ENCODE peak calls at places on chromosomes 3 and 15, in ten cellular contexts. Y, J, V, W, C, M, Q, F, K and Z are unnamed samples.

GRCh38 chr15:19987389-19988048 is 554.1 kb downstream of the GOLGA6L6 start:
- DNase-seq in V (no peak), W (no peak), Y (no peak), K (no peak), F (no peak), J (no peak), M (no peak), Q (no peak), C (no peak), Z (no peak)

GRCh38 chr15:85973584-85974347 is 105.9 kb upstream of the AGBL1 start:
- DNase-seq in C (peak), Y (no peak), W (no peak), Q (no peak), F (no peak), M (no peak), V (no peak), J (no peak), K (no peak), Z (no peak)

GRCh38 chr3:80688814-80689213 is 921.0 kb upstream of the ROBO1 start:
- DNase-seq in J (no peak), K (no peak), C (no peak), F (peak), W (peak), Q (no peak), Y (no peak), V (no peak), M (no peak), Z (no peak)

GRCh38 chr15:90394074-90394473 is 6.0 kb downstream of the IQGAP1 start:
- DNase-seq in M (no peak), F (no peak), K (no peak), C (no peak), Y (no peak), Q (peak), J (no peak), V (no peak), W (no peak), Z (no peak)

GRCh38 chr15:69834256-69834655 is 263.5 kb downstream of the TLE3 start:
- DNase-seq in V (no peak), Y (no peak), F (no peak), K (no peak), C (no peak), W (no peak), M (no peak), Q (no peak), J (no peak), Z (no peak)

GRCh38 chr3:61846488-61846887 is 285.1 kb downstream of the PTPRG start:
- DNase-seq in F (no peak), V (no peak), Y (no peak), W (no peak), Q (no peak), J (no peak), M (no peak), K (no peak), C (no peak), Z (no peak)

GRCh38 chr3:89740881-89741177 is 633.4 kb downstream of the EPHA3 start:
- DNase-seq in Y (no peak), J (no peak), M (no peak), F (no peak), V (no peak), C (no peak), Q (no peak), W (peak), K (no peak), Z (no peak)

GRCh38 chr3:16943857-16944256 is 59.1 kb downstream of the PLCL2 start:
- DNase-seq in J (no peak), V (no peak), M (no peak), W (no peak), Y (no peak), K (no peak), F (no peak), C (no peak), Q (no peak), Z (no peak)

GRCh38 chr15:78389356-78389755 is 48.7 kb upstream of the IREB2 start:
- DNase-seq in F (no peak), V (peak), J (no peak), W (no peak), C (no peak), Y (no peak), Q (no peak), M (no peak), K (no peak), Z (no peak)

GRCh38 chr3:45506084-45506483 is 88.5 kb upstream of the LIMD1 start:
- DNase-seq in Q (no peak), V (no peak), F (no peak), J (no peak), M (no peak), K (no peak), W (no peak), Y (no peak), C (no peak), Z (no peak)

GRCh38 chr3:52784021-52784621 is 6.7 kb downstream of the ITIH1 start:
- DNase-seq in F (no peak), Q (no peak), J (no peak), C (peak), K (no peak), V (no peak), W (no peak), Y (peak), M (no peak), Z (no peak)

GRCh38 chr15:42045211-42045615 is 24.4 kb upstream of the PLA2G4E start:
- DNase-seq in V (no peak), J (no peak), Q (no peak), M (no peak), F (no peak), W (peak), Y (no peak), C (no peak), K (no peak), Z (no peak)

GRCh38 chr3:106349191-106349881 is 480.5 kb upstream of the CBLB start:
- DNase-seq in K (no peak), M (no peak), W (no peak), C (no peak), F (peak), Q (no peak), Y (no peak), V (no peak), J (no peak), Z (no peak)

GRCh38 chr3:185082149-185082548 is 70.7 kb downstream of the C3orf70 start:
- DNase-seq in K (no peak), F (no peak), Y (no peak), Q (no peak), W (no peak), M (no peak), J (no peak), C (no peak), V (no peak), Z (no peak)

GRCh38 chr3:70298385-70298784 is 14.1 kb downstream of the MDFIC2 start:
- DNase-seq in C (no peak), W (peak), M (no peak), Q (no peak), K (no peak), Y (no peak), V (no peak), F (peak), J (no peak), Z (no peak)

GRCh38 chr15:96183927-96184266 is 146.6 kb upstream of the NR2F2 start:
- DNase-seq in Y (no peak), Q (no peak), C (no peak), J (no peak), M (no peak), K (no peak), F (no peak), V (no peak), W (no peak), Z (no peak)

GRCh38 chr3:25581335-25581734 is 83.4 kb downstream of the TOP2B start:
- DNase-seq in W (no peak), J (no peak), V (no peak), Q (no peak), F (no peak), Y (no peak), M (no peak), K (no peak), C (no peak), Z (no peak)

GRCh38 chr3:32313723-32314473 is 75.4 kb downstream of the CMTM8 start:
- DNase-seq in W (no peak), F (peak), Q (no peak), J (no peak), C (no peak), Y (no peak), K (no peak), M (peak), V (no peak), Z (no peak)

GRCh38 chr3:47016934-47017435 is 37.5 kb downstream of the NBEAL2 start:
- DNase-seq in J (peak), Y (no peak), K (peak), C (no peak), F (peak), M (no peak), V (peak), Q (no peak), W (peak), Z (no peak)

GRCh38 chr3:31695280-31696008 is 162.7 kb downstream of the STT3B start:
- DNase-seq in K (no peak), M (no peak), C (no peak), Q (peak), J (no peak), W (no peak), V (no peak), Y (no peak), F (no peak), Z (no peak)

GRCh38 chr3:39118079-39118478 is 10.6 kb downstream of the TTC21A start:
- DNase-seq in C (no peak), J (no peak), V (no peak), Q (no peak), Y (no peak), K (no peak), W (no peak), F (no peak), M (no peak), Z (no peak)

GRCh38 chr15:79035111-79035601 is 55.4 kb downstream of the RASGRF1 start:
- DNase-seq in Y (no peak), M (peak), V (no peak), J (no peak), C (no peak), K (no peak), W (no peak), F (no peak), Q (no peak), Z (no peak)

GRCh38 chr15:64052925-64053491 is 6.7 kb upstream of the DAPK2 start:
- DNase-seq in M (no peak), V (no peak), C (no peak), K (no peak), W (no peak), J (no peak), Q (no peak), Y (no peak), F (no peak), Z (no peak)

GRCh38 chr15:70504305-70504951 is 258.9 kb downstream of the UACA start:
- DNase-seq in Y (peak), Q (peak), K (peak), F (no peak), M (no peak), C (peak), W (peak), J (no peak), V (no peak), Z (peak)

DNA sequence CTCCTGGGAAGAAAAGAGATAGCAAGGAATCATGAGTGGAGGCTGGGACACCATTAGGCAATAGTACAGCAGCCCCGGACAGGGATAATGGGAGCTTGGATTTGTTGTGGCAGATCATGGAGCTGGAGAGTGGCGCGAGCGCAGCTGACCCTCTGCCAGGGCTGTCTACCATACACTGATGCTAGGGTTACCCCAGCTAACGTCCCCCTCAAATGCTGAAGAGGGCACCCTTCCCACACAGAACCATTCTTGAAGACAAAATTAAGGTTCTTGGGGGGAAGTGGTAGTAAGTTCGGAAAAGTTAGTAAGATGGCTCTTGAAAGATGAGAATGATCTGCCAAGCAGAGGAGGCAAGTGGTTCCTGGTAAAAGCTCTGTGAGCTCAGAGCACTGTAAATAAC is 61.1 kb downstream of the ST3GAL6 start:
- DNase-seq in F (no peak), W (no peak), J (no peak), K (no peak), M (no peak), V (no peak), C (no peak), Y (no peak), Q (no peak), Z (no peak)
- TF ChIP-seq CTCF in F (peak), W (peak), J (no peak), K (no peak), M (no peak), V (peak), C (no peak), Y (no peak), Q (no peak), Z (peak)

DNA sequence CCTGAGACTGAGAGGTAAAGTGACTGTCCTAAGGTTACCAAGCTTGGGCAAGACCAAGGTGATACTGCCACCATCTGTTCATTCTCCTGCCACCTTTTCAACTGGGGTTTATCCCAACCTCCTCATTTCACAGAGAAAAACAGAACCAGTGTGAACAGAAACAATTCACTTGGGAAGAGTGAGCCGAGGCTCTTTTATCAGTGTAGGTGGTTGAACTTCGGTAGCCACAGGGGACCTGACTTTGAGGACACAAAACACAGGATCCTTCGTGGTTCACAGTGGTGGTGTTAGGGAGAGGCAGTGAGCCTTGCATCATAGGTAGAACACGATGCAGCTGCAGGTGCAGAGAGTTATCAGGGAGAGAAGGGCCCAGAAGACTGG is 72.8 kb upstream of the ICE2 start:
- DNase-seq in F (no peak), C (no peak), Y (no peak), K (no peak), Q (no peak), M (peak), J (no peak), V (no peak), W (no peak), Z (no peak)
- TF ChIP-seq CTCF in F (no peak), C (peak), Y (no peak), K (no peak), Q (no peak), M (no peak), J (no peak), V (no peak), W (no peak), Z (no peak)

DNA sequence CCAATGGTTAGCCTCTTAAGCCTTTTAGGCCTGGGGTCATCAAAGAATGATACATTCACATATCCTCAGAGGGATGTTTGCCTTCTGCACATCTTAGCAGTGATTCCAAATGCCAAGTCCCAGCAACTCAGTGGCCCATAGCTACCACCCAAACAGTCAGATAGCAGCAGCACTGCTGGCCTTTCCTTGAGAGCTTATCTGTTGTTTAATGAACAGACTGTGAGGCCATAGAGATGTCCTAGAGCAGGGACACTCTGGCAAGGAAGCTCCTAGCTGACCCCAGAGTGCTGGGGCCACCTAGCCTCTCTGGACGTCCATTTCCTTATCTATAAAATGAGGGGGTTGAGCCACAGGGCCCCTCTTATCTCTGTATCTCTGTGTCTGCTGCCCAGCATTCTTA is 86.8 kb downstream of the CYP19A1 start:
- DNase-seq in M (no peak), W (no peak), F (no peak), K (no peak), J (no peak), Q (no peak), C (no peak), Y (no peak), V (no peak), Z (no peak)
- TF ChIP-seq CTCF in M (no peak), W (no peak), F (no peak), K (no peak), J (no peak), Q (no peak), C (no peak), Y (no peak), V (no peak), Z (no peak)

GRCh38 chr3:29426302-29427226 is 145.7 kb downstream of the RBMS3 start:
- DNase-seq in V (no peak), W (no peak), Q (no peak), Y (no peak), M (no peak), J (no peak), K (no peak), F (no peak), C (no peak), Z (no peak)

GRCh38 chr3:29430558-29430971 is 149.7 kb downstream of the RBMS3 start:
- DNase-seq in F (peak), Q (no peak), M (no peak), C (no peak), V (peak), J (peak), K (no peak), Y (no peak), W (peak), Z (no peak)

GRCh38 chr3:29429055-29429454 is 148.2 kb downstream of the RBMS3 start:
- DNase-seq in F (no peak), C (no peak), Y (no peak), W (no peak), K (no peak), V (no peak), M (no peak), Q (no peak), J (no peak), Z (no peak)

DNA sequence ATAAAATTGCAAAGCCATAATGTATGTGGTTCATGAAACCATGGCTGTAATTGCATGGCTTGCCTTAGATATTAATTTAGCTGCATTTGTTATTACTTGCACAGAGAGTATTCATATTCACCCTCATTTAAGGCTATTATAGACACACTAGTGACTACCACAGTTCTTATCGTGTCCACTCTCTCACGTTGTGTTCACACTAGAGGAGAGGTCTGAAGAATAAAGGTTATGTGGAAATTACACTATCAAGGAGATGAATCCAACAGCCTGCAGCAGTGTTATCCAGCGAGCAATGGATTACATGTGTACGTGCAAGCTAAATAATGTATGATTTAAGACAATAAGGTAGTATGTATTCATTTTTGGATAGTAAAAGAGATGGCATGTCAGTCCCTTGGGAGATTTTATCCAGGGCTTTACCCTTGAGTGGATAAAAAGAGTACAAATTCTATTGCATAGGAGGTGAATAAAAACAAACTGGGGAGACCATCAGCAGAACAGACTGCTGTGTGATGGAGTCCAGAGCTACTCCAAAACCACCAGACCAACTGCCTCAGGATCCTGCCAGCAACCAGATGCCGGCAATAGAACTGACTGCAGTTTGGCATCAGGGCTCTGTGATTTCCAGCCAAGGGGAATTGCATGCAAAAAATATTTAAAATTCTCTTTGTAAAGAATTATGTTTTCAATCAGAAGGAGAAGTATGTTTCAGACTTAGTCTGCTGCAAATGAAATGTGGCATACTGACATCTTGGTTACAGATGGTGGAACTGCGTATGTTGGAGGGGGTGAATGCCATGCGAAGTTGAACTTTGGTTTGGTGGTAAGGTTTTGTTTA is 146.6 kb downstream of the RBMS3 start:
- DNase-seq in J (peak), V (peak), W (peak), Q (no peak), Y (no peak), K (no peak), M (no peak), C (no peak), F (no peak), Z (no peak)
- TF ChIP-seq CTCF in J (no peak), V (no peak), W (no peak), Q (no peak), Y (no peak), K (no peak), M (no peak), C (no peak), F (no peak), Z (no peak)

GRCh38 chr15:67240235-67241131 is 14.0 kb downstream of the AAGAB start:
- DNase-seq in Q (peak), M (peak), V (no peak), Y (no peak), J (no peak), F (peak), C (no peak), K (no peak), W (no peak), Z (no peak)
- TF ChIP-seq CTCF in Q (peak), M (peak), V (peak), Y (peak), J (no peak), F (no peak), C (peak), K (no peak), W (peak), Z (peak)

GRCh38 chr3:186930639-186931486 is 537 bp downstream of the ST6GAL1 start:
- DNase-seq in M (no peak), Q (peak), C (peak), V (no peak), J (no peak), W (peak), Y (peak), F (peak), K (peak), Z (peak)
- TF ChIP-seq CTCF in M (peak), Q (no peak), C (peak), V (no peak), J (peak), W (no peak), Y (peak), F (no peak), K (no peak), Z (peak)

GRCh38 chr3:163490119-163490518 is 1588.2 kb downstream of the SI start:
- DNase-seq in Q (peak), J (no peak), M (peak), F (no peak), V (no peak), Y (no peak), C (no peak), K (no peak), W (peak), Z (no peak)
- TF ChIP-seq CTCF in Q (peak), J (peak), M (peak), F (no peak), V (peak), Y (peak), C (peak), K (peak), W (peak), Z (peak)

DNA sequence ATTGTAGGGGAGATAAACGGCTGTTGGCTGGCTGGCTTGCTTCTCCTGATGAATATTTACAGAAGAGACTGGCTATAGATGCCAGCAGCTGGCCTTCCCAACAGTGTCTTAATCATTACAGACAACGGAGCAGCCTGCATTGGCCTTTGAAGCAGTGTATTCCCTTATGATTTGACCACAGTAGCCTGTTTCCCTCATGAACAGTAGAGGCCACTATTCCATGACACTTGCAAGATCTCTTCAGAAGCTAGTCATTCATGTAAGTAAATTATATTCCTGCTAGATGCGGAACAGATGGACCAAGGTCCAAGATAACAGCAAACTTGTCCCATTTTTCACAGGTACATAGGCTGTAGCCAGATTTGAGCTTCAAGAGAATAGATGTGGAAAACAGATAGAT is 47.3 kb downstream of the TMCO5A start:
- DNase-seq in V (peak), Y (no peak), C (no peak), F (peak), M (peak), J (no peak), Q (no peak), K (no peak), W (peak), Z (no peak)
- TF ChIP-seq CTCF in V (peak), Y (peak), C (peak), F (peak), M (peak), J (peak), Q (no peak), K (no peak), W (peak), Z (peak)